ENCODE peak calls at places on chromosomes 2 and 18, in five cellular contexts. Z, F, J, W and M are unnamed samples.

GRCh38 chr2:240630771-240631560 is 5.7 kb downstream of the GPR35 start:
- DNase-seq in Z (no peak), F (no peak), J (no peak), W (no peak), M (no peak)

GRCh38 chr2:118095610-118096009 is 7.3 kb downstream of the INSIG2 start:
- DNase-seq in Z (no peak), F (no peak), J (no peak), W (no peak), M (no peak)

GRCh38 chr2:63590621-63591408 is 2.1 kb downstream of the MDH1 start:
- DNase-seq in Z (peak), F (peak), J (no peak), W (no peak), M (peak)

GRCh38 chr2:217660423-217660822 is 342.4 kb downstream of the TNS1 start:
- DNase-seq in Z (no peak), F (no peak), J (no peak), W (no peak), M (no peak)

GRCh38 chr2:50448556-50448955 is 583.4 kb downstream of the NRXN1 start:
- DNase-seq in Z (no peak), F (no peak), J (no peak), W (no peak), M (no peak)

GRCh38 chr18:58848685-58849084 is 16.0 kb upstream of the ZNF532 start:
- DNase-seq in Z (no peak), F (no peak), J (peak), W (no peak), M (no peak)

GRCh38 chr2:30147715-30148611 is 1.2 kb downstream of the YPEL5 start:
- DNase-seq in Z (peak), F (peak), J (peak), W (no peak), M (no peak)

GRCh38 chr2:172200495-172201085 is 97.9 kb upstream of the DLX2 start:
- DNase-seq in Z (peak), F (no peak), J (peak), W (no peak), M (no peak)

GRCh38 chr18:1036926-1037325 is 132.3 kb downstream of the ADCYAP1 start:
- DNase-seq in Z (peak), F (no peak), J (no peak), W (no peak), M (no peak)
- TF ChIP-seq CHD2 in Z (no peak), F (no peak), J (no peak), W (no peak), M (no peak)

DNA sequence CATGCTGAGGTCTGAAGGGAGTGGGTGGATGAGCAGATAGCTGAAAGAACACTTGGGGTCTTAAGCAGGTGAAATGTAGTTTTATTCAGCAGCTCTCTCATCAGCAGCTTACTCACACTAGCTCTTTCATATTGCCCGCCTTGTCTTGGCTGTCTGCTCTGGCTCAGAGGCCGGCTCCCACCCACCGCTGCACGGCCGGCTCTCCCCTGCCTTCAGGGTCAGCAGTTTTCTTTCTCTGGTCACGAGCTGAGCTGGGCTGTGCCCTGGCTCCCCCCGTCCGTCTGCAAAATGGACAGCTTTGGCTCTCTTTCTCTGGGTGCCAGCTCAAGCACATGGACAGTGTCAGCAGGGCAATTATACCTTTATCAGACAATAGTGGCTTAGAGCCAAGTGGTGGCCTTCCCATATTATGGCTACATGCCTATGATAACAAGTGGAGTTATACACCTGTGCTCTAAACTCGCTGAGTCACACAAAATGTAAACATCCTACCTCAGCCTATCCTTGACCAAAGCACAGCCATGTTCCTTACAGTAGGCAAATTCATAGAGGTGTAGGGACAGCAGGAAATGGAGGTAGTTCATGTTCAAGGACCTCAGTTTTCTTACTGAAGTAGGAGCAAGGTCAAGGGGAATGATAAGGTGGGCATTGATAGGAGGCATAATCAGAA is 224.8 kb downstream of the SOCS6 start:
- DNase-seq in Z (no peak), F (peak), J (no peak), W (no peak), M (no peak)
- TF ChIP-seq KDM1A in Z (no peak), F (no peak), J (no peak), W (no peak), M (no peak)

DNA sequence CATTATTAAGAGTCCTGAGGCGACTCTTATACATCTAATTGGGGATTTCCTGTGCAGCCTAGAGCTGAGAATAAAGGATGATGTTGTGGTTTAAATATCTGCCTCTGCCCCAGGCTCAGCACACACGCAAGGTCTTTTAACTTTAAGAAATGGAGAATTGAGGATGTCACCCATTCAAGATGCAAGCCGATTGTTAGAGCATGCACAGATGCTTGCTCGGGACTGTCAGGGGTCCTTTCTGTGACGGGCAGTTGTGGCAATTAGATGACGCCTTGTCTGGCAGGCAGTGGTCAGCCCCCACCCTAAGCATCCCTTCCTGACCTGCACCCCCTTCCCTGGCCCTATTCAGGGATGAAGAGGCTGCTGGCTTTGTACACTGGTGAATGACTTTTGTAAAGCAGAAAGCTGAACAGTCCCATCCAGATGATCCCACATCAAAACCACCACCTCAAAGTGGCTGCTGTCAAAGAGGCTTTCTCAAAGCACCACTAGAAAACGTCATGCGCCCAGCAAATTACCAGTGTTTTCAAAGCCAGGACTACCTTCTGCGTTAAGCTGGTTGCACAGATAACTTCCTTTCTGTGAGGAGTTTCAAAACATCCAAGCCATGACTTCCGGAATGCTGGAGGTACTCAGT is 23.7 kb downstream of the FAM178B start:
- DNase-seq in Z (no peak), F (no peak), J (no peak), W (no peak), M (no peak)
- TF ChIP-seq CHD2 in Z (no peak), F (no peak), J (no peak), W (no peak), M (peak)

GRCh38 chr2:203431391-203432185 is 103.4 kb downstream of the ABI2 start:
- DNase-seq in Z (no peak), F (no peak), J (no peak), W (no peak), M (no peak)

GRCh38 chr2:203432811-203433210 is 102.3 kb downstream of the RAPH1 start:
- DNase-seq in Z (no peak), F (no peak), J (no peak), W (no peak), M (no peak)

DNA sequence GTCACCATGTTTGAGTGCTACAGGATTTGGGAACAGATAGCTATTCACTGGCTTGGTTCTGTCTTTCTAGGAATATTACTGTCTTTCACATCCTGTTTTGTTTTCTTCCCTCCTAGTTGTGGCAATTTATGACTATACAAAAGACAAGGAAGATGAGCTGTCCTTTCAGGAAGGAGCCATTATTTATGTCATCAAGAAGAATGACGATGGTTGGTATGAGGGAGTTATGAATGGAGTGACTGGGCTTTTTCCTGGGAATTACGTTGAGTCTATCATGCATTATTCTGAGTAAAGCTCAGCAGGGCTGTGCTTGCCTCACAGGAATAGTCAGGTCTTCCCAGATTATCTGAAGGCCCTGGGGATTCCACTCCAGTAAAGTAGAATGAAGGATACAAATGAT is 98.9 kb downstream of the ABI2 start:
- DNase-seq in Z (no peak), F (no peak), J (peak), W (no peak), M (no peak)
- TF ChIP-seq KDM1A in Z (no peak), F (no peak), J (no peak), W (no peak), M (no peak)

GRCh38 chr2:74567862-74568261 is 13.3 kb downstream of the DOK1 start:
- DNase-seq in Z (no peak), F (no peak), J (no peak), W (no peak), M (no peak)

GRCh38 chr2:74560591-74560990 is 6.1 kb downstream of the DOK1 start:
- DNase-seq in Z (no peak), F (no peak), J (no peak), W (no peak), M (no peak)

GRCh38 chr2:74566423-74567085 is 12.0 kb downstream of the DOK1 start:
- DNase-seq in Z (no peak), F (no peak), J (no peak), W (no peak), M (no peak)

GRCh38 chr2:74562126-74562775 is 7.7 kb downstream of the DOK1 start:
- DNase-seq in Z (no peak), F (no peak), J (no peak), W (no peak), M (no peak)

DNA sequence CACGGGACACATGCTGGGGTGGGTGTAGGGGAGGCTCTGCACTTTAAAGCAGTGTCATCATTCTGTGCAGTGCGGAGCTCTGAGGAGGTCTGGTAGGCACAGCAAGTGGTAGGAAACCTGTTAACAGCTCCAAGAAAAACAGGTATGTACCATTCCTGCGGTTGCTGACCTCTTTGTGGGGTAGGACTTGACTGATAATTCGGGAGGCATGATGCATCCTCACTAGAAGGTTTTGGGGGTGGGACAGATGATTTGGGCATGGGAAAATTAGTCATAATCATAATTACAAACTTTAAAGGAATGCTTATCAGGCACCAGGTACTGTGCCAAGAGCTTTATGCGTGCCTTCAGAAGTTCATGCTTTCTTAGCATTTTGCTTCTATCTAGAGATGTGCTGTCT is 9.7 kb downstream of the DOK1 start:
- DNase-seq in Z (no peak), F (no peak), J (no peak), W (no peak), M (no peak)
- TF ChIP-seq CHD2 in Z (no peak), F (no peak), J (no peak), W (no peak), M (no peak)